ENCODE peak calls at places on chromosome 10, in five cellular contexts. One of them, this sample, is unnamed.

GRCh38 chr10:113858541-113858940 is 4.1 kb downstream of the NHLRC2 start:
- DNase-seq in cerebellar cortex: no peak
- DNase-seq in activated CD4-positive, alpha-beta T cell treated with anti-CD3 and anti-CD28 coated beads for 4 hours: no peak
- DNase-seq in NCI-H187: no peak
- DNase-seq in activated T-cell treated with anti-CD3 and anti-CD28 coated beads for 48 hours: no peak
- DNase-seq in this sample: no peak

GRCh38 chr10:132697568-132698200 is 88.3 kb downstream of the NKX6-2 start:
- DNase-seq in cerebellar cortex: no peak
- DNase-seq in activated CD4-positive, alpha-beta T cell treated with anti-CD3 and anti-CD28 coated beads for 4 hours: no peak
- DNase-seq in NCI-H187: no peak
- DNase-seq in activated T-cell treated with anti-CD3 and anti-CD28 coated beads for 48 hours: no peak
- DNase-seq in this sample: no peak

GRCh38 chr10:91758303-91759146 is 39.7 kb upstream of the TNKS2 start:
- DNase-seq in cerebellar cortex: peak
- DNase-seq in activated CD4-positive, alpha-beta T cell treated with anti-CD3 and anti-CD28 coated beads for 4 hours: no peak
- DNase-seq in NCI-H187: no peak
- DNase-seq in activated T-cell treated with anti-CD3 and anti-CD28 coated beads for 48 hours: no peak
- DNase-seq in this sample: no peak

GRCh38 chr10:95399167-95399566 is 108.4 kb upstream of the PDLIM1 start:
- DNase-seq in cerebellar cortex: no peak
- DNase-seq in activated CD4-positive, alpha-beta T cell treated with anti-CD3 and anti-CD28 coated beads for 4 hours: no peak
- DNase-seq in NCI-H187: no peak
- DNase-seq in activated T-cell treated with anti-CD3 and anti-CD28 coated beads for 48 hours: no peak
- DNase-seq in this sample: no peak

GRCh38 chr10:6563720-6564119 is 16.4 kb downstream of the PRKCQ start:
- DNase-seq in cerebellar cortex: no peak
- DNase-seq in activated CD4-positive, alpha-beta T cell treated with anti-CD3 and anti-CD28 coated beads for 4 hours: no peak
- DNase-seq in NCI-H187: no peak
- DNase-seq in activated T-cell treated with anti-CD3 and anti-CD28 coated beads for 48 hours: no peak
- DNase-seq in this sample: no peak

GRCh38 chr10:90326498-90327267 is 531.2 kb downstream of the HTR7 start:
- DNase-seq in cerebellar cortex: no peak
- DNase-seq in activated CD4-positive, alpha-beta T cell treated with anti-CD3 and anti-CD28 coated beads for 4 hours: no peak
- DNase-seq in NCI-H187: no peak
- DNase-seq in activated T-cell treated with anti-CD3 and anti-CD28 coated beads for 48 hours: no peak
- DNase-seq in this sample: no peak

GRCh38 chr10:22630229-22631174 is 83.9 kb downstream of the PIP4K2A start:
- DNase-seq in cerebellar cortex: no peak
- DNase-seq in activated CD4-positive, alpha-beta T cell treated with anti-CD3 and anti-CD28 coated beads for 4 hours: peak
- DNase-seq in NCI-H187: no peak
- DNase-seq in activated T-cell treated with anti-CD3 and anti-CD28 coated beads for 48 hours: no peak
- DNase-seq in this sample: no peak

GRCh38 chr10:98257198-98257597 is 10.8 kb downstream of the LOXL4 start:
- DNase-seq in cerebellar cortex: no peak
- DNase-seq in activated CD4-positive, alpha-beta T cell treated with anti-CD3 and anti-CD28 coated beads for 4 hours: no peak
- DNase-seq in NCI-H187: no peak
- DNase-seq in activated T-cell treated with anti-CD3 and anti-CD28 coated beads for 48 hours: no peak
- DNase-seq in this sample: no peak

GRCh38 chr10:61197022-61197421 is 253.0 kb upstream of the RHOBTB1 start:
- DNase-seq in cerebellar cortex: no peak
- DNase-seq in activated CD4-positive, alpha-beta T cell treated with anti-CD3 and anti-CD28 coated beads for 4 hours: no peak
- DNase-seq in NCI-H187: no peak
- DNase-seq in activated T-cell treated with anti-CD3 and anti-CD28 coated beads for 48 hours: no peak
- DNase-seq in this sample: no peak

GRCh38 chr10:116610443-116611152 is 10.2 kb upstream of the PNLIPRP2 start:
- DNase-seq in cerebellar cortex: no peak
- DNase-seq in activated CD4-positive, alpha-beta T cell treated with anti-CD3 and anti-CD28 coated beads for 4 hours: no peak
- DNase-seq in NCI-H187: no peak
- DNase-seq in activated T-cell treated with anti-CD3 and anti-CD28 coated beads for 48 hours: no peak
- DNase-seq in this sample: no peak

This sample was measured in ovary.